ENCODE peak calls at places on chromosomes 5 and 9, in five cellular contexts. One of them, this sample, is unnamed.

GRCh38 chr5:73506459-73506955 is 8.3 kb downstream of the BTF3 start:
- DNase-seq in NCI-H1105: no peak
- DNase-seq in stimulated activated CD4-positive, alpha-beta T cell treated with anti-CD3 and anti-CD28 coated beads, Interleukin-2, amount 100 ng/mL, for 4 hours: no peak
- DNase-seq in naive thymus-derived CD4-positive, alpha-beta T cell: no peak
- DNase-seq in HT-29: no peak
- DNase-seq in this sample: no peak

GRCh38 chr5:159510282-159510681 is 180.0 kb upstream of the IL12B start:
- DNase-seq in NCI-H1105: no peak
- DNase-seq in stimulated activated CD4-positive, alpha-beta T cell treated with anti-CD3 and anti-CD28 coated beads, Interleukin-2, amount 100 ng/mL, for 4 hours: no peak
- DNase-seq in naive thymus-derived CD4-positive, alpha-beta T cell: no peak
- DNase-seq in HT-29: no peak
- DNase-seq in this sample: peak; percentile 81

GRCh38 chr5:57754616-57755015 is 272.0 kb upstream of the ACTBL2 start:
- DNase-seq in NCI-H1105: no peak
- DNase-seq in stimulated activated CD4-positive, alpha-beta T cell treated with anti-CD3 and anti-CD28 coated beads, Interleukin-2, amount 100 ng/mL, for 4 hours: no peak
- DNase-seq in naive thymus-derived CD4-positive, alpha-beta T cell: no peak
- DNase-seq in HT-29: no peak
- DNase-seq in this sample: no peak

GRCh38 chr9:96026655-96027213 is 151.2 kb downstream of the ERCC6L2 start:
- DNase-seq in NCI-H1105: no peak
- DNase-seq in stimulated activated CD4-positive, alpha-beta T cell treated with anti-CD3 and anti-CD28 coated beads, Interleukin-2, amount 100 ng/mL, for 4 hours: no peak
- DNase-seq in naive thymus-derived CD4-positive, alpha-beta T cell: no peak
- DNase-seq in HT-29: no peak
- DNase-seq in this sample: no peak

GRCh38 chr5:159444441-159445082 is 114.3 kb upstream of the IL12B start:
- DNase-seq in NCI-H1105: no peak
- DNase-seq in stimulated activated CD4-positive, alpha-beta T cell treated with anti-CD3 and anti-CD28 coated beads, Interleukin-2, amount 100 ng/mL, for 4 hours: no peak
- DNase-seq in naive thymus-derived CD4-positive, alpha-beta T cell: no peak
- DNase-seq in HT-29: peak; percentile 48
- DNase-seq in this sample: peak; percentile 60

GRCh38 chr9:71331603-71332002 is 210.2 kb upstream of the TRPM3 start:
- DNase-seq in NCI-H1105: no peak
- DNase-seq in stimulated activated CD4-positive, alpha-beta T cell treated with anti-CD3 and anti-CD28 coated beads, Interleukin-2, amount 100 ng/mL, for 4 hours: no peak
- DNase-seq in naive thymus-derived CD4-positive, alpha-beta T cell: no peak
- DNase-seq in HT-29: no peak
- DNase-seq in this sample: no peak

GRCh38 chr9:2125909-2126308 is 110.8 kb downstream of the SMARCA2 start:
- DNase-seq in NCI-H1105: no peak
- DNase-seq in stimulated activated CD4-positive, alpha-beta T cell treated with anti-CD3 and anti-CD28 coated beads, Interleukin-2, amount 100 ng/mL, for 4 hours: no peak
- DNase-seq in naive thymus-derived CD4-positive, alpha-beta T cell: no peak
- DNase-seq in HT-29: no peak
- DNase-seq in this sample: no peak

GRCh38 chr5:54881286-54882005 is 103.9 kb downstream of the ESM1 start:
- DNase-seq in NCI-H1105: no peak
- DNase-seq in stimulated activated CD4-positive, alpha-beta T cell treated with anti-CD3 and anti-CD28 coated beads, Interleukin-2, amount 100 ng/mL, for 4 hours: no peak
- DNase-seq in naive thymus-derived CD4-positive, alpha-beta T cell: no peak
- DNase-seq in HT-29: no peak
- DNase-seq in this sample: peak; percentile 79

GRCh38 chr5:37435261-37435660 is 56.1 kb downstream of the WDR70 start:
- DNase-seq in NCI-H1105: no peak
- DNase-seq in stimulated activated CD4-positive, alpha-beta T cell treated with anti-CD3 and anti-CD28 coated beads, Interleukin-2, amount 100 ng/mL, for 4 hours: no peak
- DNase-seq in naive thymus-derived CD4-positive, alpha-beta T cell: no peak
- DNase-seq in HT-29: no peak
- DNase-seq in this sample: no peak

GRCh38 chr9:110626109-110626829 is 42.3 kb upstream of the MUSK start:
- DNase-seq in NCI-H1105: no peak
- DNase-seq in stimulated activated CD4-positive, alpha-beta T cell treated with anti-CD3 and anti-CD28 coated beads, Interleukin-2, amount 100 ng/mL, for 4 hours: no peak
- DNase-seq in naive thymus-derived CD4-positive, alpha-beta T cell: no peak
- DNase-seq in HT-29: no peak
- DNase-seq in this sample: peak; percentile 67

GRCh38 chr9:16203735-16204573 is 651.1 kb downstream of the CCDC171 start:
- DNase-seq in NCI-H1105: no peak
- DNase-seq in stimulated activated CD4-positive, alpha-beta T cell treated with anti-CD3 and anti-CD28 coated beads, Interleukin-2, amount 100 ng/mL, for 4 hours: no peak
- DNase-seq in naive thymus-derived CD4-positive, alpha-beta T cell: no peak
- DNase-seq in HT-29: no peak
- DNase-seq in this sample: no peak

This sample was measured in H4.